ENCODE peak calls at places on chromosomes 4 and X, in nine cellular contexts. One of them, this sample, is unnamed.

GRCh38 chr4:140004580-140005314 is 149.2 kb downstream of the MAML3 start:
- DNase-seq in WERI-Rb-1: peak
- DNase-seq in CD4-positive, alpha-beta T cell: no peak
- DNase-seq in brain microvascular endothelial cell: peak
- DNase-seq in left ventricle myocardium inferior: peak
- DNase-seq in left lung: peak
- DNase-seq in psoas muscle: peak
- DNase-seq in ovary: peak
- DNase-seq in breast epithelium: peak
- DNase-seq in this sample: peak

GRCh38 chrX:2237976-2238375 is 262.8 kb downstream of the DHRSX start:
- DNase-seq in CD4-positive, alpha-beta T cell: no peak
- DNase-seq in ovary: no peak
- DNase-seq in psoas muscle: no peak
- DNase-seq in left lung: no peak
- DNase-seq in left ventricle myocardium inferior: no peak
- DNase-seq in WERI-Rb-1: no peak
- DNase-seq in brain microvascular endothelial cell: no peak
- DNase-seq in breast epithelium: no peak
- DNase-seq in this sample: no peak

GRCh38 chr4:41141910-41142309 is 72.4 kb downstream of the APBB2 start:
- DNase-seq in CD4-positive, alpha-beta T cell: no peak
- DNase-seq in brain microvascular endothelial cell: no peak
- DNase-seq in ovary: no peak
- DNase-seq in breast epithelium: no peak
- DNase-seq in left ventricle myocardium inferior: no peak
- DNase-seq in psoas muscle: no peak
- DNase-seq in WERI-Rb-1: no peak
- DNase-seq in left lung: no peak
- DNase-seq in this sample: no peak

GRCh38 chr4:119581480-119581879 is 47.1 kb downstream of the PDE5A start:
- DNase-seq in psoas muscle: no peak
- DNase-seq in left ventricle myocardium inferior: no peak
- DNase-seq in CD4-positive, alpha-beta T cell: no peak
- DNase-seq in brain microvascular endothelial cell: no peak
- DNase-seq in WERI-Rb-1: no peak
- DNase-seq in left lung: no peak
- DNase-seq in ovary: no peak
- DNase-seq in breast epithelium: no peak
- DNase-seq in this sample: no peak

GRCh38 chr4:187965726-187966125 is 29.8 kb upstream of the ZFP42 start:
- DNase-seq in brain microvascular endothelial cell: no peak
- DNase-seq in left lung: no peak
- DNase-seq in left ventricle myocardium inferior: no peak
- DNase-seq in WERI-Rb-1: no peak
- DNase-seq in ovary: no peak
- DNase-seq in psoas muscle: no peak
- DNase-seq in CD4-positive, alpha-beta T cell: no peak
- DNase-seq in breast epithelium: no peak
- DNase-seq in this sample: no peak

GRCh38 chr4:75643651-75644050 is 13.3 kb upstream of the CDKL2 start:
- DNase-seq in WERI-Rb-1: no peak
- DNase-seq in brain microvascular endothelial cell: no peak
- DNase-seq in CD4-positive, alpha-beta T cell: no peak
- DNase-seq in breast epithelium: no peak
- DNase-seq in psoas muscle: no peak
- DNase-seq in left lung: no peak
- DNase-seq in ovary: no peak
- DNase-seq in left ventricle myocardium inferior: no peak
- DNase-seq in this sample: no peak

GRCh38 chrX:39261446-39262147 is 460.3 kb downstream of the MID1IP1 start:
- DNase-seq in left ventricle myocardium inferior: no peak
- DNase-seq in WERI-Rb-1: peak
- DNase-seq in brain microvascular endothelial cell: peak
- DNase-seq in breast epithelium: no peak
- DNase-seq in CD4-positive, alpha-beta T cell: no peak
- DNase-seq in ovary: no peak
- DNase-seq in left lung: no peak
- DNase-seq in psoas muscle: no peak
- DNase-seq in this sample: no peak

GRCh38 chrX:940691-941090 is 271.8 kb downstream of the CRLF2 start:
- DNase-seq in brain microvascular endothelial cell: no peak
- DNase-seq in breast epithelium: no peak
- DNase-seq in left ventricle myocardium inferior: no peak
- DNase-seq in WERI-Rb-1: no peak
- DNase-seq in left lung: no peak
- DNase-seq in psoas muscle: no peak
- DNase-seq in ovary: no peak
- DNase-seq in CD4-positive, alpha-beta T cell: no peak
- DNase-seq in this sample: no peak

GRCh38 chr4:1495416-1496115 is 89.3 kb upstream of the NKX1-1 start:
- DNase-seq in psoas muscle: peak
- DNase-seq in WERI-Rb-1: no peak
- DNase-seq in breast epithelium: no peak
- DNase-seq in brain microvascular endothelial cell: no peak
- DNase-seq in ovary: no peak
- DNase-seq in CD4-positive, alpha-beta T cell: no peak
- DNase-seq in left ventricle myocardium inferior: no peak
- DNase-seq in left lung: peak
- DNase-seq in this sample: no peak

GRCh38 chr4:70722199-70722791 is 531 bp downstream of the RUFY3 start:
- DNase-seq in WERI-Rb-1: peak
- DNase-seq in left lung: no peak
- DNase-seq in psoas muscle: no peak
- DNase-seq in CD4-positive, alpha-beta T cell: no peak
- DNase-seq in brain microvascular endothelial cell: peak
- DNase-seq in breast epithelium: no peak
- DNase-seq in ovary: peak
- DNase-seq in left ventricle myocardium inferior: no peak
- DNase-seq in this sample: no peak

GRCh38 chrX:107683124-107683895 is 55.0 kb downstream of the PRPS1 start:
- DNase-seq in psoas muscle: peak
- DNase-seq in WERI-Rb-1: no peak
- DNase-seq in left ventricle myocardium inferior: no peak
- DNase-seq in breast epithelium: no peak
- DNase-seq in left lung: no peak
- DNase-seq in ovary: peak
- DNase-seq in CD4-positive, alpha-beta T cell: no peak
- DNase-seq in brain microvascular endothelial cell: no peak
- DNase-seq in this sample: no peak
- H3K27ac ChIP-seq in psoas muscle: no peak
- H3K27ac ChIP-seq in WERI-Rb-1: no peak
- H3K27ac ChIP-seq in left ventricle myocardium inferior: peak
- H3K27ac ChIP-seq in breast epithelium: peak
- H3K27ac ChIP-seq in left lung: peak
- H3K27ac ChIP-seq in ovary: peak
- H3K27ac ChIP-seq in CD4-positive, alpha-beta T cell: no peak
- H3K27ac ChIP-seq in brain microvascular endothelial cell: no peak
- H3K27ac ChIP-seq in this sample: peak

GRCh38 chr4:113328514-113328913 is 279.1 kb downstream of the ANK2 start:
- DNase-seq in breast epithelium: no peak
- DNase-seq in ovary: no peak
- DNase-seq in brain microvascular endothelial cell: no peak
- DNase-seq in WERI-Rb-1: peak
- DNase-seq in left lung: no peak
- DNase-seq in left ventricle myocardium inferior: no peak
- DNase-seq in CD4-positive, alpha-beta T cell: no peak
- DNase-seq in psoas muscle: no peak
- DNase-seq in this sample: no peak
- TF ChIP-seq CTCF in breast epithelium: no peak
- TF ChIP-seq CTCF in ovary: no peak
- TF ChIP-seq CTCF in brain microvascular endothelial cell: peak
- TF ChIP-seq CTCF in WERI-Rb-1: peak
- TF ChIP-seq CTCF in left lung: no peak
- TF ChIP-seq CTCF in left ventricle myocardium inferior: peak
- TF ChIP-seq CTCF in CD4-positive, alpha-beta T cell: no peak
- TF ChIP-seq CTCF in psoas muscle: no peak
- TF ChIP-seq CTCF in this sample: no peak

GRCh38 chrX:133913658-133914388 is 71.6 kb downstream of the GPC3 start:
- DNase-seq in left ventricle myocardium inferior: no peak
- DNase-seq in brain microvascular endothelial cell: no peak
- DNase-seq in left lung: no peak
- DNase-seq in ovary: no peak
- DNase-seq in breast epithelium: no peak
- DNase-seq in psoas muscle: no peak
- DNase-seq in WERI-Rb-1: no peak
- DNase-seq in CD4-positive, alpha-beta T cell: no peak
- DNase-seq in this sample: no peak

GRCh38 chrX:133909888-133910287 is 75.5 kb downstream of the GPC3 start:
- DNase-seq in left lung: no peak
- DNase-seq in brain microvascular endothelial cell: no peak
- DNase-seq in breast epithelium: no peak
- DNase-seq in ovary: no peak
- DNase-seq in psoas muscle: no peak
- DNase-seq in WERI-Rb-1: no peak
- DNase-seq in CD4-positive, alpha-beta T cell: no peak
- DNase-seq in left ventricle myocardium inferior: no peak
- DNase-seq in this sample: no peak

GRCh38 chrX:133913009-133913408 is 72.4 kb downstream of the GPC3 start:
- DNase-seq in left lung: no peak
- DNase-seq in brain microvascular endothelial cell: no peak
- DNase-seq in psoas muscle: no peak
- DNase-seq in WERI-Rb-1: no peak
- DNase-seq in CD4-positive, alpha-beta T cell: no peak
- DNase-seq in breast epithelium: no peak
- DNase-seq in left ventricle myocardium inferior: no peak
- DNase-seq in ovary: no peak
- DNase-seq in this sample: no peak

GRCh38 chrX:133910539-133910938 is 74.9 kb downstream of the GPC3 start:
- DNase-seq in ovary: no peak
- DNase-seq in WERI-Rb-1: no peak
- DNase-seq in psoas muscle: no peak
- DNase-seq in left lung: no peak
- DNase-seq in CD4-positive, alpha-beta T cell: no peak
- DNase-seq in breast epithelium: no peak
- DNase-seq in brain microvascular endothelial cell: no peak
- DNase-seq in left ventricle myocardium inferior: no peak
- DNase-seq in this sample: no peak

GRCh38 chrX:133911816-133912495 is 73.4 kb downstream of the GPC3 start:
- DNase-seq in breast epithelium: no peak
- DNase-seq in brain microvascular endothelial cell: no peak
- DNase-seq in psoas muscle: no peak
- DNase-seq in WERI-Rb-1: no peak
- DNase-seq in CD4-positive, alpha-beta T cell: no peak
- DNase-seq in left lung: no peak
- DNase-seq in left ventricle myocardium inferior: no peak
- DNase-seq in ovary: no peak
- DNase-seq in this sample: no peak
- H3K27ac ChIP-seq in breast epithelium: no peak
- H3K27ac ChIP-seq in brain microvascular endothelial cell: no peak
- H3K27ac ChIP-seq in psoas muscle: no peak
- H3K27ac ChIP-seq in WERI-Rb-1: no peak
- H3K27ac ChIP-seq in CD4-positive, alpha-beta T cell: no peak
- H3K27ac ChIP-seq in left lung: no peak
- H3K27ac ChIP-seq in left ventricle myocardium inferior: no peak
- H3K27ac ChIP-seq in ovary: no peak
- H3K27ac ChIP-seq in this sample: no peak

DNA sequence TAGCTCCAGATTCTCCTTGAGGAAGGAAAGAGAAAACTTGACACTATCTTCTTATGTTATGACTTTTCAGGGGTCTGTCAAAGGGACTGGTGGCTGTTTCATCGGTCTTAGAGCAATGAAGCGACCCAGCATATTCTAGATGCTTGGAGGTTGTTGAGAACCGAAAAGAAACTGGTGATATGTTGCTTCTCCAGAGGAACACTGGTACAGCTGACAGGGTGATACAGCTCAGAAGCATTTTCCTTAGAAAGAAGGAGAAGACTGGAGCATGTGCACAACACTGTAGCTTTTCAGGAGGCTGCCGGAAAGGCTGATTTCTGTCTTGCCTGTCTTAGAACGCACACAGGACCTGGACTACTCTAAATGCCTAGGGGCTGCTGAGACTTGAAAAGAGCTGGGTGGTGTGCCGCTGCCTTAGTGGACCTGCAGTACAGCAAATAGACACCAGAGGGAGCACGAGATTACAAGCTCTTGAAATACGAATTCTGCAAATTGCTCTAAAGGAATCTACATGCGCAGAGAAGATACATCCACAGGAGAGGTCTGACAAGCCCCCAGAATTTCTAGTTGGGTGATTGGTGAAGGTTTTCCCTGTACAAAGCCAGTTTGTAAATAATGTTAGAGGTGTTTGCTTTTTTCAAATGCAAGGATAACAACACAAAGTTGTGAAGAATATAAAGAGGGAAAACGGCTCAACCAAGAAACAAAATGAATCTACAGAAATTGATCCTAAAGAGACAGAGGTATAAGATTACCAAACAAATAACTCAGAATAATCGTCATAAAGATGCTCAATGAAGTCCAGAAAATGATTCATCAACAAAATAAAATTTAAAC is 223.1 kb upstream of the DMD start:
- DNase-seq in left ventricle myocardium inferior: peak
- DNase-seq in WERI-Rb-1: peak
- DNase-seq in CD4-positive, alpha-beta T cell: peak
- DNase-seq in left lung: no peak
- DNase-seq in psoas muscle: no peak
- DNase-seq in brain microvascular endothelial cell: peak
- DNase-seq in breast epithelium: peak
- DNase-seq in ovary: no peak
- DNase-seq in this sample: peak
- TF ChIP-seq CTCF in left ventricle myocardium inferior: peak
- TF ChIP-seq CTCF in WERI-Rb-1: peak
- TF ChIP-seq CTCF in CD4-positive, alpha-beta T cell: no peak
- TF ChIP-seq CTCF in left lung: peak
- TF ChIP-seq CTCF in psoas muscle: peak
- TF ChIP-seq CTCF in brain microvascular endothelial cell: peak
- TF ChIP-seq CTCF in breast epithelium: peak
- TF ChIP-seq CTCF in ovary: peak
- TF ChIP-seq CTCF in this sample: peak